ENCODE peak calls at places on chromosomes 5 and 9, in five cellular contexts. B is Right ventricle myocardium inferior; L is CD8-positive, alpha-beta T cell; O is HCT116; G is activated naive CD4-positive, alpha-beta T cell treated with Interleukin-2 at 50 U/mL for 16 hours. F is an unnamed sample.

GRCh38 chr9:97315550-97315949 is 8.1 kb downstream of the CCDC180 start:
- DNase-seq in O (no peak), L (no peak), G (no peak), B (no peak), F (peak)

GRCh38 chr5:103706939-103707682 is 144.5 kb upstream of the NUDT12 start:
- DNase-seq in L (no peak), O (no peak), B (no peak), G (no peak), F (no peak)

GRCh38 chr9:125910286-125910685 is 163.1 kb downstream of the PBX3 start:
- DNase-seq in L (no peak), B (no peak), O (no peak), G (no peak), F (no peak)

GRCh38 chr5:151101151-151101550 is 20.3 kb upstream of the TNIP1 start:
- DNase-seq in B (peak), G (no peak), L (no peak), O (no peak), F (no peak)

GRCh38 chr5:76503929-76504328 is 100.8 kb downstream of the IQGAP2 start:
- DNase-seq in L (no peak), G (no peak), O (no peak), B (no peak), F (no peak)

GRCh38 chr5:137741718-137742117 is 5.8 kb upstream of the KLHL3 start:
- DNase-seq in L (no peak), O (no peak), B (no peak), G (no peak), F (no peak)

GRCh38 chr5:143404416-143405062 is 1.1 kb upstream of the NR3C1 start:
- DNase-seq in O (no peak), B (peak), G (peak), L (no peak), F (peak)

GRCh38 chr9:137294091-137294683 is 7.9 kb downstream of the NRARP start:
- DNase-seq in G (no peak), B (no peak), L (no peak), O (peak), F (peak)

GRCh38 chr5:151550146-151550545 is 41.0 kb downstream of the FAT2 start:
- DNase-seq in O (no peak), B (no peak), G (no peak), L (no peak), F (no peak)

GRCh38 chr9:134403682-134404301 is 77.5 kb downstream of the RXRA start:
- DNase-seq in L (peak), O (no peak), G (peak), B (peak), F (peak)

GRCh38 chr9:1009101-1009707 is 32.7 kb downstream of the DMRT3 start:
- DNase-seq in L (peak), B (peak), O (peak), G (peak), F (peak)

GRCh38 chr9:38062498-38063362 is 6.3 kb downstream of the SHB start:
- DNase-seq in G (no peak), B (no peak), L (no peak), O (no peak), F (peak)

GRCh38 chr5:148499461-148499860 is 115.7 kb downstream of the FBXO38 start:
- DNase-seq in L (no peak), B (no peak), G (no peak), O (no peak), F (peak)

GRCh38 chr5:19986036-19986619 is 1.9 kb downstream of the CDH18 start:
- DNase-seq in B (no peak), G (no peak), L (no peak), O (no peak), F (no peak)

GRCh38 chr9:93937193-93937592 is 18.0 kb downstream of the BARX1 start:
- DNase-seq in B (no peak), O (no peak), L (no peak), G (no peak), F (no peak)

GRCh38 chr5:150175536-150175935 is 9.0 kb downstream of the CDX1 start:
- DNase-seq in L (no peak), O (peak), B (no peak), G (no peak), F (peak)

GRCh38 chr5:125746936-125747335 is 676.3 kb upstream of the GRAMD2B start:
- DNase-seq in G (no peak), B (no peak), O (no peak), L (no peak), F (no peak)

GRCh38 chr5:6475626-6476312 is 27.1 kb downstream of the UBE2QL1 start:
- DNase-seq in O (no peak), L (no peak), G (no peak), B (no peak), F (no peak)

GRCh38 chr9:79123419-79123818 is 448.3 kb upstream of the TLE4 start:
- DNase-seq in O (no peak), B (no peak), L (no peak), G (no peak), F (peak)

GRCh38 chr9:81430727-81431126 is 258.6 kb downstream of the TLE1 start:
- DNase-seq in O (no peak), G (no peak), B (no peak), L (no peak), F (peak)

GRCh38 chr9:133306242-133307194 is 29.5 kb downstream of the SURF6 start:
- DNase-seq in B (no peak), O (no peak), G (no peak), L (no peak), F (no peak)

GRCh38 chr5:17058438-17058837 is 122.3 kb upstream of the MYO10 start:
- DNase-seq in B (no peak), O (no peak), G (no peak), L (no peak), F (peak)

GRCh38 chr9:132800038-132800648 is 77.9 kb downstream of the AK8 start:
- DNase-seq in B (peak), G (peak), O (peak), L (peak), F (peak)

GRCh38 chr9:127968717-127969383 is 11.9 kb downstream of the EEIG1 start:
- DNase-seq in G (no peak), L (no peak), B (peak), O (peak), F (peak)

GRCh38 chr9:114499528-114499927 is 5.7 kb downstream of the WHRN start:
- DNase-seq in G (no peak), L (no peak), O (no peak), B (no peak), F (no peak)

GRCh38 chr9:89106224-89106851 is 72.3 kb downstream of the SHC3 start:
- DNase-seq in B (no peak), L (no peak), O (no peak), G (no peak), F (no peak)

GRCh38 chr5:175388531-175388930 is 55.5 kb downstream of the DRD1 start:
- DNase-seq in B (no peak), O (no peak), L (no peak), G (no peak), F (no peak)

GRCh38 chr5:135478938-135479337 is 26.8 kb upstream of the TIFAB start:
- DNase-seq in L (no peak), B (no peak), O (no peak), G (no peak), F (no peak)

GRCh38 chr5:134851307-134851923 is 5.6 kb downstream of the C5orf24 start:
- DNase-seq in G (no peak), B (no peak), L (no peak), O (no peak), F (peak)

GRCh38 chr5:4212981-4213819 is 617.6 kb downstream of the IRX1 start:
- DNase-seq in G (no peak), B (no peak), L (no peak), O (no peak), F (no peak)

GRCh38 chr5:133825631-133826289 is 142.7 kb downstream of the C5orf15 start:
- DNase-seq in G (no peak), B (no peak), L (peak), O (no peak), F (no peak)

GRCh38 chr5:113024298-113024697 is 47.7 kb downstream of the DCP2 start:
- DNase-seq in L (no peak), G (no peak), O (no peak), B (no peak), F (no peak)

GRCh38 chr5:57298985-57299491 is 125.2 kb downstream of the GPBP1 start:
- DNase-seq in L (no peak), O (peak), G (peak), B (no peak), F (peak)

GRCh38 chr5:103445426-103446035 is 117.1 kb downstream of the NUDT12 start:
- DNase-seq in L (no peak), B (no peak), O (no peak), G (no peak), F (peak)